ENCODE peak calls at places on chromosomes 5 and 9, in seven cellular contexts. J, N, Z, U, B, G and E are unnamed samples. For H3K36me3, the result is how much of the 10 kb centered on the place peaks cover.

GRCh38 chr5:137695651-137696428 is 40.0 kb downstream of the KLHL3 start:
- DNase-seq in J (no peak), N (no peak), Z (no peak), U (peak), B (no peak), G (no peak), E (no peak)

GRCh38 chr9:74499770-74500583 is 2.8 kb downstream of the RORB start:
- DNase-seq in J (peak), N (no peak), Z (no peak), U (peak), B (no peak), G (no peak), E (no peak)

GRCh38 chr9:89616411-89616810 is 11.6 kb downstream of the GADD45G start:
- DNase-seq in J (no peak), N (no peak), Z (no peak), U (no peak), B (no peak), G (no peak), E (no peak)

GRCh38 chr5:17282283-17283120 is 65.1 kb downstream of the BASP1 start:
- DNase-seq in J (no peak), N (peak), Z (no peak), U (no peak), B (no peak), G (no peak), E (no peak)

GRCh38 chr5:40619406-40619805 is 60.3 kb upstream of the PTGER4 start:
- DNase-seq in J (no peak), N (no peak), Z (peak), U (no peak), B (peak), G (no peak), E (no peak)

GRCh38 chr5:59317023-59317771 is 576.3 kb downstream of the PDE4D start:
- DNase-seq in J (peak), N (peak), Z (peak), U (no peak), B (peak), G (peak), E (no peak)

GRCh38 chr5:14417232-14417730 is 164.3 kb upstream of the OTULINL start:
- DNase-seq in J (no peak), N (no peak), Z (peak), U (peak), B (no peak), G (no peak), E (no peak)

GRCh38 chr9:103798620-103799019 is 295.5 kb upstream of the SMC2 start:
- DNase-seq in J (no peak), N (no peak), Z (peak), U (no peak), B (peak), G (no peak), E (no peak)

GRCh38 chr5:98341038-98341710 is 432.3 kb upstream of the RGMB start:
- DNase-seq in J (no peak), N (no peak), Z (peak), U (no peak), B (peak), G (no peak), E (no peak)

GRCh38 chr5:30041831-30042385 is 1151.6 kb upstream of the CDH6 start:
- DNase-seq in J (no peak), N (no peak), Z (no peak), U (no peak), B (no peak), G (no peak), E (no peak)

GRCh38 chr9:22913026-22913425 is 466.4 kb downstream of the DMRTA1 start:
- DNase-seq in J (no peak), N (no peak), Z (no peak), U (no peak), B (no peak), G (no peak), E (no peak)

GRCh38 chr5:77960305-77960704 is 184.2 kb upstream of the TBCA start:
- DNase-seq in J (no peak), N (no peak), Z (no peak), U (no peak), B (no peak), G (no peak), E (no peak)

GRCh38 chr5:1053391-1054017 is 44.9 kb downstream of the NKD2 start:
- DNase-seq in J (peak), N (peak), Z (no peak), U (peak), B (no peak), G (peak), E (no peak)

GRCh38 chr9:22528485-22528884 is 81.9 kb downstream of the DMRTA1 start:
- DNase-seq in J (no peak), N (no peak), Z (peak), U (no peak), B (no peak), G (no peak), E (no peak)

GRCh38 chr5:65808818-65809217 is 86.8 kb downstream of the NLN start:
- DNase-seq in J (no peak), N (no peak), Z (peak), U (no peak), B (no peak), G (no peak), E (no peak)

GRCh38 chr9:121372563-121373400 is 2.7 kb upstream of the STOM start:
- DNase-seq in J (no peak), N (no peak), Z (peak), U (no peak), B (peak), G (peak), E (no peak)

GRCh38 chr9:74645007-74645639 is 148.0 kb downstream of the RORB start:
- DNase-seq in J (no peak), N (no peak), Z (peak), U (peak), B (peak), G (no peak), E (no peak)

GRCh38 chr9:35756275-35756742 is 2.2 kb upstream of the MSMP start:
- DNase-seq in J (peak), N (peak), Z (no peak), U (peak), B (no peak), G (peak), E (no peak)

GRCh38 chr9:21096172-21096900 is 18.6 kb upstream of the IFNB1 start:
- DNase-seq in J (no peak), N (no peak), Z (peak), U (no peak), B (peak), G (no peak), E (no peak)

GRCh38 chr9:5450360-5451051 is at the start of gene CD274:
- DNase-seq in J (peak), N (peak), Z (peak), U (peak), B (peak), G (peak), E (peak)

GRCh38 chr5:135238622-135239460 is 160.2 kb downstream of the MACROH2A1 start:
- DNase-seq in J (no peak), N (no peak), Z (no peak), U (no peak), B (no peak), G (peak), E (no peak)

GRCh38 chr5:115423051-115423450 is 121.5 kb downstream of the FEM1C start:
- DNase-seq in J (no peak), N (no peak), Z (no peak), U (no peak), B (peak), G (no peak), E (no peak)

GRCh38 chr9:105694320-105694847 is at the start of gene TMEM38B:
- DNase-seq in J (peak), N (peak), Z (peak), U (peak), B (peak), G (peak), E (no peak)

GRCh38 chr5:27315541-27316282 is 277.3 kb upstream of the CDH9 start:
- DNase-seq in J (no peak), N (no peak), Z (peak), U (peak), B (peak), G (no peak), E (no peak)

GRCh38 chr9:121972501-121972981 is 120.6 kb downstream of the TTLL11 start:
- DNase-seq in J (no peak), N (peak), Z (peak), U (no peak), B (peak), G (no peak), E (peak)

GRCh38 chr5:94021246-94021645 is 279.8 kb upstream of the POU5F2 start:
- DNase-seq in J (no peak), N (no peak), Z (peak), U (no peak), B (peak), G (no peak), E (no peak)

GRCh38 chr9:38371495-38371894 is 21.0 kb upstream of the ALDH1B1 start:
- DNase-seq in J (no peak), N (peak), Z (no peak), U (peak), B (peak), G (no peak), E (no peak)

GRCh38 chr5:81555865-81556264 is 161.9 kb upstream of the ACOT12 start:
- DNase-seq in J (no peak), N (no peak), Z (no peak), U (no peak), B (no peak), G (no peak), E (no peak)

GRCh38 chr5:150672237-150672883 is 11.3 kb downstream of the MYOZ3 start:
- DNase-seq in J (peak), N (no peak), Z (peak), U (peak), B (peak), G (peak), E (no peak)

GRCh38 chr9:137000177-137000930 is 4.0 kb upstream of the CLIC3 start:
- DNase-seq in J (no peak), N (no peak), Z (peak), U (no peak), B (peak), G (no peak), E (no peak)
- H3K4me3 ChIP-seq in J (no peak), N (no peak), Z (no peak), U (no peak), B (no peak), G (no peak), E (no peak)

DNA sequence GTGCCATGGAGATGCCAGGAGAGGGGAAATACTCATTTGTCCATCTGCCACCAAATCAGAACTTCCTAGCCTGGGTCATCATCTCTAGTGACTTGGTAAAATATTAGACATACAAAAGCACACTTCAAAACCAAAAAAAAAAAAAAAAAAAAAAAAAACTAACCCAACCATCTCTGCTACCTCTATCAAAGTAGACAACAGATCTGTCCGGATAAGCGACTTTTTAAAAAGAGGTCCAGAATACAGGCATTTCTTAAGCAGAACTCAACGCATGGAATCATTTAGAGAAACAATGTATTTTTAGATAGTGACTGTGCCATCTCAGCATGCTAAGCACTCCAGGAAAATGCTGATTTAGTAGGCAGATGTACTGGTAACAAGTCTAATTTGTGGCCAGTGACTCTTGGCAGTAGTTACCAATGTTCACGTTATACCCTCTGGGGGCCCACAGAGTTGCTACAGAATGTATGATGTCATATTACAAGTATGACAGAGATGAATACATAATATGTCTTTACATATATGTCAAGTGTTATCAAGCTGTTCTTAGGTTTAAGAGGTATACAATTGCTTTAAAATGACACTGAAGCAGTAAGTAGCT is 107.8 kb downstream of the SMIM23 start:
- DNase-seq in J (no peak), N (no peak), Z (peak), U (no peak), B (no peak), G (no peak), E (no peak)
- H3K36me3 ChIP-seq in J (under half), N (under half), Z (under half), U (under half), B (under half), G (under half), E (under half)

DNA sequence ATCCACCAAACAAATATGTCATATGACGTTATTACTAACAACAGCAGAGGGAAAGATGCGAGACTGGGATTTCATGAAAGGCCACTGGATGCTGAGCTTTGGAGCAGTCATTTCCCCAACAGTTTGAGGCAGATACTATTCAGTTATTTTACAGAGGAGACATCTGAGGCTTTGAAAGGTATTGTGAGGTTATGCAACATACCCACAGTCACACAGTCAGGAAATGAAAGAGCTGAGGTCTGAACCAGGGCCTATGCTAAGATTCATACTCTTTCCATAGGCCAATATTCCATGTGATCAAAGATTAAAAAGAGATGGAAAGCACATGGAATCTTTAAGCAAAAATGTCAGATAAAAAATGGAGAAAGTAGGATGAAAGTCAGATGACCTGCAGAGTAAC is 63.0 kb downstream of the LPAR1 start:
- DNase-seq in J (no peak), N (no peak), Z (no peak), U (no peak), B (no peak), G (no peak), E (no peak)
- H3K4me3 ChIP-seq in J (no peak), N (no peak), Z (no peak), U (no peak), B (no peak), G (no peak), E (no peak)

GRCh38 chr5:106367281-106367680 is 1303.5 kb downstream of the EFNA5 start:
- DNase-seq in J (no peak), N (no peak), Z (no peak), U (no peak), B (peak), G (no peak), E (no peak)

GRCh38 chr5:106363578-106363977 is 1307.2 kb downstream of the EFNA5 start:
- DNase-seq in J (no peak), N (no peak), Z (no peak), U (no peak), B (peak), G (no peak), E (no peak)

DNA sequence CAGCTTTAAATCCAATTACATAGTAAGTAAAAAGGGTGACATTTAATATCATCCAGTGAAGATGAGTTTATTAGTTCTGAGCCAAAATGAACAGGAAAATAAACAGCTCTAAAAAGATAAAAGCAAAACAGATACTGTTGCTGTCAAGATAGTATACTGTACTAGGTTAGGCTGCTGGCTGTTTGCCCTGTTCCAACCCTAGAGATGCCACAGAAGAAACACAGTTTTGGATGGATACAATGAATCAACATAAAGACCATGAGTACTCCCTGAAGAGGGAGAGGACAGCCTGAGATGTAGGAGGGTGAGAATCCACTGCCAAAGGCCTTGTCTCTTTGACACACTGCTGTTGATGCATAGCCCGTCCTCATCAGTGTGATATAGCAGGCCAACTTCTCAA is 1302.7 kb downstream of the EFNA5 start:
- DNase-seq in J (no peak), N (no peak), Z (no peak), U (no peak), B (no peak), G (no peak), E (no peak)
- H3K36me3 ChIP-seq in J (under half), N (under half), Z (under half), U (under half), B (under half), G (under half), E (under half)

GRCh38 chr9:135701067-135701967 is 668 bp upstream of the KCNT1 start:
- DNase-seq in J (no peak), N (no peak), Z (no peak), U (no peak), B (no peak), G (no peak), E (no peak)
- H3K4me3 ChIP-seq in J (peak), N (no peak), Z (peak), U (peak), B (no peak), G (no peak), E (peak)